ENCODE peak calls at places on chromosomes 12 and 14, in nine cellular contexts. A, Y, U, I, J, S, Q, T and F are unnamed samples.

GRCh38 chr12:66979270-66979669 is 289.9 kb upstream of the CAND1 start:
- DNase-seq in J (no peak), A (no peak), S (no peak), Q (no peak), T (no peak), U (no peak), I (no peak), Y (no peak), F (no peak)

GRCh38 chr12:53381739-53382630 is 2.0 kb downstream of the SP1 start:
- DNase-seq in U (no peak), J (peak; percentile 34), I (peak; percentile 72), S (peak; percentile 46), Q (peak; percentile 38), Y (peak; percentile 16), T (no peak), A (no peak), F (peak; percentile 22)

GRCh38 chr12:75984577-75985182 is 46.9 kb downstream of the PHLDA1 start:
- DNase-seq in U (no peak), Q (no peak), Y (no peak), I (no peak), T (no peak), S (no peak), A (no peak), J (no peak), F (no peak)

GRCh38 chr12:89856431-89856830 is 147.8 kb upstream of the ATP2B1 start:
- DNase-seq in T (no peak), Y (no peak), A (no peak), Q (peak; percentile 63), J (no peak), S (no peak), I (peak; percentile 78), U (no peak), F (no peak)

GRCh38 chr14:31257244-31257553 is 49.6 kb upstream of the HECTD1 start:
- DNase-seq in Y (no peak), I (no peak), A (no peak), T (no peak), Q (no peak), J (no peak), U (no peak), S (no peak), F (no peak)

GRCh38 chr12:129871991-129872969 is 31.5 kb downstream of the TMEM132D start:
- DNase-seq in Q (no peak), A (no peak), J (no peak), S (no peak), Y (no peak), T (no peak), I (no peak), U (no peak), F (no peak)

GRCh38 chr12:56391721-56392120 is 29.1 kb upstream of the APOF start:
- DNase-seq in J (no peak), A (no peak), T (no peak), S (no peak), Q (no peak), U (no peak), Y (no peak), I (peak; percentile 8), F (no peak)

GRCh38 chr12:26546535-26547314 is 286.3 kb downstream of the ITPR2 start:
- DNase-seq in T (no peak), J (no peak), S (no peak), Y (no peak), I (no peak), U (no peak), Q (no peak), A (no peak), F (no peak)

GRCh38 chr12:47032644-47033043 is 46.8 kb upstream of the PCED1B start:
- DNase-seq in Y (no peak), T (no peak), I (peak; percentile 78), S (no peak), J (no peak), A (no peak), Q (peak; percentile 51), U (no peak), F (peak; percentile 70)

GRCh38 chr14:24079521-24080141 is 8.3 kb downstream of the CPNE6 start:
- DNase-seq in Y (no peak), Q (no peak), U (no peak), A (no peak), I (no peak), J (no peak), S (no peak), T (no peak), F (no peak)

GRCh38 chr12:4168041-4168440 is 105.5 kb upstream of the CCND2 start:
- DNase-seq in T (no peak), U (no peak), I (no peak), S (no peak), Q (no peak), J (no peak), A (no peak), Y (no peak), F (no peak)

GRCh38 chr12:9134981-9135628 is 19.4 kb upstream of the A2M start:
- DNase-seq in A (no peak), U (no peak), Q (no peak), Y (no peak), S (no peak), J (no peak), T (no peak), I (peak; percentile 14), F (no peak)

GRCh38 chr14:104432611-104433231 is 146.8 kb upstream of the C14orf180 start:
- DNase-seq in Y (no peak), T (peak; percentile 75), I (no peak), A (no peak), S (no peak), J (no peak), U (no peak), Q (no peak), F (no peak)

GRCh38 chr14:29320261-29320660 is 553.7 kb downstream of the FOXG1 start:
- DNase-seq in A (no peak), U (no peak), Q (peak; percentile 32), Y (no peak), T (no peak), S (no peak), J (no peak), I (no peak), F (no peak)

GRCh38 chr12:132754555-132754954 is 7.1 kb downstream of the ANKLE2 start:
- DNase-seq in S (no peak), I (no peak), Y (no peak), U (no peak), Q (no peak), A (no peak), T (no peak), J (no peak), F (no peak)

GRCh38 chr12:91980345-91980744 is 165.3 kb downstream of the BTG1 start:
- DNase-seq in I (no peak), J (no peak), U (no peak), Y (no peak), A (no peak), T (no peak), Q (no peak), S (no peak), F (no peak)

GRCh38 chr12:91975891-91976290 is 169.8 kb downstream of the BTG1 start:
- DNase-seq in Q (no peak), J (no peak), I (no peak), T (no peak), S (no peak), A (no peak), Y (no peak), U (no peak), F (no peak)

GRCh38 chr12:91974541-91974940 is 171.1 kb downstream of the BTG1 start:
- DNase-seq in T (no peak), A (no peak), Y (no peak), U (no peak), I (no peak), S (no peak), J (no peak), Q (no peak), F (no peak)

GRCh38 chr12:91973813-91974212 is 171.8 kb downstream of the BTG1 start:
- DNase-seq in J (no peak), S (no peak), Y (no peak), I (no peak), T (no peak), Q (no peak), U (no peak), A (no peak), F (no peak)

DNA sequence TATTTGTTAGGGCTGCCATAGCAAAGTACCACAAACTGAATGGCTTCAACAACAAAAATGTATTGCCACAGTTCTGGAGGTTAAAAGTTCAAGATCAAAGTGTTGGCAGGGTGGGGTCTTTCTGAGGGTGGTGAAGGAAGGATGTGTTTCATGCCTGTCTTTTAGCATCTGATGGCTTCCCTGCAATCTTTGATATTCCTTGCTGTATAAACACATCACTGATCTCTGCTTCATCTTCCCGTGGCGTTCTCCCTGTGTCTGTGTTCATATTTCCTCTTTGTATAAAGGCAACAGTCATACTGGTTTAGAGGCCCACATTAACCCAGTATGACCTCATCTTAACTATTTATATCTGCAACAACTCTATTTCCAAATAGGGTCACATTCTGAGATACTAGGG is 167.5 kb downstream of the BTG1 start:
- DNase-seq in T (no peak), J (no peak), A (no peak), I (no peak), Y (peak; percentile 16), Q (no peak), S (no peak), U (no peak), F (peak; percentile 75)
- H3K27ac ChIP-seq in T (no peak overlapping the region), J (no peak overlapping the region), A (no peak overlapping the region), I (no peak overlapping the region), Y (peak overlapping the region; percentile 2), Q (no peak overlapping the region), S (peak overlapping the region; percentile 51), U (no peak overlapping the region), F (peak overlapping the region; percentile 55)

GRCh38 chr14:93332032-93332852 is 594 bp downstream of the BTBD7 start:
- DNase-seq in A (no peak), Q (no peak), S (peak; percentile 47), I (peak; percentile 46), T (no peak), Y (no peak), U (no peak), J (peak; percentile 67), F (no peak)
- H3K27ac ChIP-seq in A (peak overlapping the region; percentile 96), Q (peak overlapping the region; percentile 97), S (peak overlapping the region; percentile 92), I (peak overlapping the region; percentile 94), T (peak overlapping the region; percentile 98), Y (peak overlapping the region; percentile 73), U (peak overlapping the region; percentile 48), J (peak overlapping the region; percentile 99), F (peak overlapping the region; percentile 82)

GRCh38 chr12:27899151-27899661 is 73.3 kb downstream of the PTHLH start:
- DNase-seq in S (no peak), T (no peak), U (peak; percentile 98), Q (peak; percentile 99), A (no peak), Y (no peak), I (peak; percentile 85), J (no peak), F (no peak)
- H3K27ac ChIP-seq in S (no peak overlapping the region), T (no peak overlapping the region), U (peak overlapping the region; percentile 91), Q (peak overlapping the region; percentile 92), A (no peak overlapping the region), Y (no peak overlapping the region), I (peak overlapping the region; percentile 10), J (no peak overlapping the region), F (no peak overlapping the region)

DNA sequence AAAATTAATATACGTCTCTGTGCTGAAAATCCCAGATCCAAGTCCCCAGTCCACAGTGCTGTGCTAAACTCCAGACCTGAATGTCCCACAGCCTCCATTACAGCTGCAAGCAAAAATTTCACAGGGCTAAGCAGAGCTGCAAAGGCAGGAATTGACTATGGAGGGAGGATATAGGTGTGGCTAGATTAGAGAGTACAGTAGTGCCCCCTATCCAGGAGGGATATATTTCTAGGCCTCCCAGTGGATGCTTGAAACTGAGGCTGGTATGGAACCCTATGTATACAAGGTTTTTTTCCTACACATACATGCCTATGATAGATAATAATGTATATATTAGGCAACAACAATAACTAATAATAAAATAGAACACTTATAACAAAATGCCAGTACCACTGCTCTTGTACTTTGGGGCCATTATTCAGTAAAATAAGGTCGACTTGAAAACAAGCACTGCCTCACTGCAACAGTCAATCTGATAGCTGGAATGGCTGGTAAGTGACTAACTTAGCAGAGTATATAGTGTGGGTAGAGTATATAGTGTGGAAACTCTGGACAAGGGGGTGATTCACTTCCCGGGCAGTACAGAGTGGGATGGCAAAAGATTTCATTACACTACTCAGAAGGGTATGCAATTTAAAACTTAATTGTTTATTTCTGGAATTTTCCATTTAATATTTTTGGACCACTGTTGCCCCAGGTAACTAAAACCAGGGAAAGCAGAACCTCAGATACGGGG is 82.7 kb downstream of the C14orf132 start:
- DNase-seq in I (no peak), J (no peak), S (no peak), A (no peak), Y (no peak), Q (peak; percentile 65), T (no peak), U (peak; percentile 81), F (no peak)
- H3K27ac ChIP-seq in I (no peak overlapping the region), J (no peak overlapping the region), S (no peak overlapping the region), A (no peak overlapping the region), Y (no peak overlapping the region), Q (peak overlapping the region; percentile 84), T (no peak overlapping the region), U (peak overlapping the region; percentile 95), F (no peak overlapping the region)